ENCODE peak calls at places on chromosomes 6 and 20, in four cellular contexts. K is foreskin fibroblast, F is GM13977, Q is tibial artery. I is an unnamed sample.

GRCh38 chr6:84033523-84034451 is at the start of gene MRAP2:
- DNase-seq in F (peak; percentile 40), K (peak; percentile 52), Q (peak; percentile 70), I (no peak)

GRCh38 chr6:167153523-167153959 is 4.2 kb downstream of the GPR31 start:
- DNase-seq in F (peak; percentile 80), K (no peak), Q (no peak), I (no peak)

GRCh38 chr6:104251651-104252050 is 608.1 kb downstream of the HACE1 start:
- DNase-seq in Q (no peak), K (no peak), F (no peak), I (no peak)

GRCh38 chr6:56843476-56844349 is 111.2 kb upstream of the BEND6 start:
- DNase-seq in K (peak; percentile 95), Q (peak; percentile 89), F (peak; percentile 84), I (peak; percentile 95)

GRCh38 chr6:141484726-141485125 is 648.0 kb upstream of the GJE1 start:
- DNase-seq in K (peak; percentile 29), F (no peak), Q (no peak), I (no peak)

GRCh38 chr6:10136636-10137035 is 278.2 kb downstream of the TFAP2A start:
- DNase-seq in F (no peak), Q (no peak), K (no peak), I (no peak)

GRCh38 chr20:48703511-48704219 is 124.1 kb downstream of the PREX1 start:
- DNase-seq in F (no peak), Q (peak; percentile 91), K (no peak), I (no peak)

GRCh38 chr6:67679566-67680296 is 955.4 kb upstream of the ADGRB3 start:
- DNase-seq in K (peak; percentile 47), F (no peak), Q (no peak), I (no peak)

GRCh38 chr20:40844285-40844684 is 155.2 kb upstream of the MAFB start:
- DNase-seq in K (no peak), Q (no peak), F (no peak), I (no peak)

GRCh38 chr20:57478176-57478575 is 46.8 kb downstream of the CTCFL start:
- DNase-seq in Q (peak; percentile 19), K (peak; percentile 20), F (no peak), I (no peak)

GRCh38 chr6:107511410-107512070 is 21.6 kb downstream of the SOBP start:
- DNase-seq in F (no peak), Q (peak; percentile 91), K (no peak), I (no peak)

GRCh38 chr6:83853178-83853967 is at the start of gene RIPPLY2:
- DNase-seq in Q (peak; percentile 68), K (peak; percentile 75), F (peak; percentile 26), I (no peak)

GRCh38 chr6:141354191-141354950 is 778.4 kb upstream of the GJE1 start:
- DNase-seq in F (no peak), K (no peak), Q (no peak), I (no peak)

GRCh38 chr6:137489410-137490371 is 4.5 kb downstream of the OLIG3 start:
- DNase-seq in K (no peak), Q (no peak), F (peak; percentile 28), I (no peak)

GRCh38 chr20:50191566-50192363 is 1.1 kb downstream of the CEBPB start:
- DNase-seq in Q (no peak), K (peak; percentile 44), F (peak; percentile 79), I (peak; percentile 89)

GRCh38 chr6:109075934-109076333 is 18.7 kb downstream of the SESN1 start:
- DNase-seq in Q (no peak), K (peak; percentile 86), F (no peak), I (no peak)

GRCh38 chr6:43759926-43760798 is 9.8 kb upstream of the VEGFA start:
- DNase-seq in F (no peak), Q (no peak), K (no peak), I (no peak)

GRCh38 chr6:43807228-43808061 is 37.4 kb downstream of the VEGFA start:
- DNase-seq in Q (no peak), F (no peak), K (peak; percentile 35), I (no peak)

GRCh38 chr20:38601216-38602184 is at the start of gene ARHGAP40:
- DNase-seq in F (peak; percentile 56), K (peak; percentile 30), Q (no peak), I (no peak)

GRCh38 chr20:44247131-44247571 is at the start of gene GDAP1L1:
- DNase-seq in Q (no peak), K (peak; percentile 9), F (no peak), I (no peak)

GRCh38 chr6:158654960-158655485 is 5.2 kb downstream of the SYTL3 start:
- DNase-seq in Q (peak; percentile 47), F (no peak), K (peak; percentile 71), I (no peak)

GRCh38 chr6:43814865-43815264 is 44.9 kb downstream of the VEGFA start:
- DNase-seq in K (no peak), Q (no peak), F (no peak), I (no peak)

GRCh38 chr6:25279748-25280616 is 808 bp downstream of the CARMIL1 start:
- DNase-seq in Q (peak; percentile 73), F (peak; percentile 60), K (no peak), I (no peak)

GRCh38 chr6:126804255-126805064 is 314.0 kb upstream of the RSPO3 start:
- DNase-seq in F (peak; percentile 18), K (peak; percentile 79), Q (no peak), I (no peak)

GRCh38 chr6:93447874-93448273 is 28.5 kb upstream of the EPHA7 start:
- DNase-seq in Q (no peak), K (no peak), F (no peak), I (no peak)

GRCh38 chr20:1637755-1638154 is 17.9 kb upstream of the SIRPB1 start:
- DNase-seq in K (no peak), Q (no peak), F (no peak), I (no peak)

GRCh38 chr20:48467622-48468021 is 360.2 kb downstream of the PREX1 start:
- DNase-seq in K (no peak), F (peak; percentile 53), Q (no peak), I (no peak)

GRCh38 chr6:121008553-121008952 is 325.7 kb downstream of the TBC1D32 start:
- DNase-seq in K (no peak), F (no peak), Q (no peak), I (no peak)

GRCh38 chr20:15091417-15092017 is 754.1 kb upstream of the FLRT3 start:
- DNase-seq in Q (no peak), F (no peak), K (no peak), I (no peak)

GRCh38 chr20:14919473-14920157 is 582.2 kb upstream of the FLRT3 start:
- DNase-seq in F (no peak), K (peak; percentile 81), Q (no peak), I (no peak)

GRCh38 chr6:138231399-138231886 is 13.2 kb upstream of the PBOV1 start:
- DNase-seq in K (no peak), F (no peak), Q (no peak), I (no peak)

GRCh38 chr6:149235130-149235561 is 82.4 kb upstream of the TAB2 start:
- DNase-seq in F (peak; percentile 59), K (peak; percentile 85), Q (no peak), I (no peak)

GRCh38 chr20:4069741-4070140 is 54.4 kb upstream of the RNF24 start:
- DNase-seq in K (peak; percentile 81), F (no peak), Q (peak; percentile 80), I (no peak)

GRCh38 chr6:83824388-83824801 is 28.8 kb upstream of the RIPPLY2 start:
- DNase-seq in Q (no peak), K (peak; percentile 2), F (no peak), I (no peak)

DNA sequence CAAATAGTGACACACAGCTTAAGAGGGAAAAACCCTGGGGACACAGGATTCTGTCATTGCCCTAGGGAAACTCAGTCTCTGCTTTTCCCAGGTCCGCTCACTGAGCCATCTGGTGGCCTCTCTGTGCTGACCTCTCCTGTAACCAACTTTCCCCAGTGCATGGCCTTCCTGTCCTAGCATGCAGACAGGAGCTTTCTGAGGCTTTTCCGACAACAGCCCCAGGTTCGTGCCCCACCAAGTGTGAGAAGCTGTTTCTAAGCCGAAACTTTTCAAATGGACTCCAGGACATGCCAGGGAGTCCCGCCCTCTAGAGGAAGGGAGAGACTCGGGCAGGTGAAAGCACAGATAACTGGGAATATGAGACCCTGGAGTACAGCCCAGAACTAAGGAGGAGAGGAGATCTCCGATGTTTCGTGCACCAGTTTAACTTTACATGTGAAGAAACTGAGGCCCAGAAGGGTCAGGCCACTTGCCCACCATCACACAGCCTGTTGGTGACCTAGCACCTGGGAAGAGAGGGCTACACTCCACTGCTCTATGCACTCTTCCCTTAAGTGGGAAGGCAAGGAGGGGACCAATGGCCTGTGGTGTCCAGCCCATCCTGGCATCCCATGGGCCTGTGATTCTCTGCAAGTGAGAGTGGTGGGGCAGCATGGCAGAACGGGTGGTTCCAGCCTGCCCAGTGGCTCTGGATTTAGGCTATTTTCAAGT is 46.2 kb downstream of the RPP40 start:
- DNase-seq in K (peak; percentile 20), F (no peak), Q (no peak), I (no peak)
- TF ChIP-seq CTCF in K (peak; percentile 33), F (peak; percentile 12), Q (peak; percentile 11), I (peak; percentile 9)

DNA sequence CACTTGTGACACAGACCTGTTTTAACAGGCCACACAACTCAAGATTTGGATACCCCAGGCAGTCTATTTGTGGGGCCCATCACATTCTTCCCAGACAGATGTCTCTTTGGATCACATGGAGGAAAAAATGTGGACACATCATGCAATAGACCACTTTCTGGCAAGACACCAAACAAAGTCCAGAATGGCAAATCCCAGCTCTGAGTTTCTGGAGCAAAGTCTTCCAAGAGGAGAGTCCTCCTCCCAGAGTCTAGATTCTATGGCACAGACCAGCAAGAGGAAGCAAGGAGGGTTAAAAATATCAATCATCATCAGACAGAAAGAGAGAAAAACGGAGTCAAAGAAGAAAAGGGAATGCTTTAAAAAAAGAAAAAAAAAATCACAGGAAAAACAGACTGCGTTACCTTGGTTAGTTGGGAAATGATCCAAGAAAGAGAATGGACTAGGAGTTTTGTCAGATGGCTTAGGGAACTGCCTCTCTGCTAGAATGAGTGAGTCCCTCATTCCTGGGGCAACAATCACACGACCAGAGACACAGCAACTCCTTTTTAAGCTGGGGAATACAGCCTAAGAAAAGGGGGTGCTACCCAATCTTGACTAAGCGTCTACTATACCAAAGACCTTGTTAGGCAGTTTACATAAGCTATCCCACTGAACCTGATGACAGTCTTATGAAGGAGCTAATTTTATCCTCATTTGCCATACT is 247.7 kb downstream of the BTBD9 start:
- DNase-seq in Q (no peak), F (no peak), K (peak; percentile 41), I (no peak)
- TF ChIP-seq CTCF in Q (no peak), F (no peak), K (no peak), I (no peak)

GRCh38 chr20:18566892-18567738 is at the start of gene SMIM26:
- DNase-seq in Q (peak; percentile 93), K (peak; percentile 96), F (peak; percentile 91), I (peak; percentile 93)
- TF ChIP-seq CTCF in Q (no peak), K (no peak), F (no peak), I (no peak)

DNA sequence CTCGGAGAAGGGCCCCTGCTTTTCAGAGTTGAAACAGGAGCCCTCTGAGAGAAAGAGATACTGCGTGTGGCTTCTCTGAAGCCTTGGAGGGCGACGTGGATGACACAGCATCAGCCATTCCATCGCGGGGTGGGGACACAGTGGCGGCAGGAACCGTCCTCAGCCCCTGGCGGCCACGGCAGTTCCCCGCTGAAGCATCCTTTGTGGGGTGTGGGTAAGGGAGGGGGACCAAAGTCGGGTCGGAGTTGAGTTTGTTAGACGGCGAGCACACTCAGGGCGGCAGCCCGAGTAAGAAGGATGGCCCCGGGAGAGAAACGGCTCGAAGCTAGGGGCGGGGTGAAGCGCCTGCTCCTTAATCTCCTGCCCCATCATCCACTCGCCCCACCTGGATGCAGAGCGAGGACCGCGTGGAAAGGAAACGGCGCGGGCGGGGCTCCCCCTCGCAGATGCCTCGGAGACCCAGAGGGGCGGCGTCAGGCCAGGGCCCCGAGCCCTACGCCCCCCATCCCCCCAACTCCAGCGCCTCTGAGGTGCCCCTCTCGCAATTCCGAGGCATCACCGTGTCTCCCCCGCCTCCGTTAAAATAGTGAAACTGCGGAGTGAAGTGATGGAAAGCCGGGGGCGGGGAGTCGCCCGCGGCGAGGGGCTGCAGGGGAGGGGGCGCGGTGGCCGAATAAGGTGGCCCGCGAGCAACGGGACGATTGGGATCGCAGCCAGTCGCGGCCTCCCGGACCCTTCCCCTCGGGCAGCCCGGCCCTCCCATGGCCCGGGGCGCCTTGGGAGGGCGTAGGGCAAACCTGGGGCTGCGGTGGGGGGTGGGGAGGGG is 796 bp upstream of the RREB1 start:
- DNase-seq in K (peak; percentile 61), Q (peak; percentile 72), F (peak; percentile 75), I (no peak)
- TF ChIP-seq CTCF in K (no peak), Q (no peak), F (peak; percentile 40), I (no peak)